ENCODE peak calls at places on chromosomes 7 and 10, in ten cellular contexts. D is astrocyte of the spinal cord; R is endothelial cell; W is cardiac fibroblast; I is fibroblast of lung; X is AG09319; L is colonic mucosa; N is CD8-positive, alpha-beta T cell; Q is HL-60; K is GM23338. E is an unnamed sample.

GRCh38 chr7:54563329-54563916 is 21.2 kb downstream of the VSTM2A start:
- DNase-seq in D (no peak), R (no peak), W (no peak), I (no peak), X (no peak), L (no peak), N (no peak), Q (no peak), K (no peak), E (no peak)

GRCh38 chr10:8061274-8062211 is 7.1 kb downstream of the GATA3 start:
- DNase-seq in D (no peak), R (no peak), W (no peak), I (peak; percentile 66), X (no peak), L (no peak), N (peak; percentile 72), Q (no peak), K (peak; percentile 55), E (no peak)

GRCh38 chr7:108592633-108593277 is 23.1 kb downstream of the DNAJB9 start:
- DNase-seq in D (no peak), R (no peak), W (peak; percentile 36), I (peak; percentile 12), X (no peak), L (no peak), N (no peak), Q (no peak), K (no peak), E (no peak)

GRCh38 chr7:106979551-106980357 is 64.8 kb upstream of the PRKAR2B start:
- DNase-seq in D (no peak), R (no peak), W (no peak), I (no peak), X (no peak), L (no peak), N (no peak), Q (no peak), K (peak; percentile 32), E (no peak)

GRCh38 chr7:2978403-2978802 is 65.3 kb downstream of the CARD11 start:
- DNase-seq in D (no peak), R (no peak), W (no peak), I (peak; percentile 3), X (no peak), L (peak; percentile 64), N (peak; percentile 79), Q (peak; percentile 61), K (peak; percentile 76), E (no peak)

GRCh38 chr7:103073989-103074518 is 542 bp downstream of the FBXL13 start:
- DNase-seq in D (no peak), R (peak; percentile 12), W (no peak), I (no peak), X (no peak), L (peak; percentile 50), N (no peak), Q (no peak), K (peak; percentile 39), E (no peak)

GRCh38 chr10:17276756-17277424 is 48.8 kb downstream of the VIM start:
- DNase-seq in D (no peak), R (no peak), W (no peak), I (no peak), X (no peak), L (no peak), N (no peak), Q (no peak), K (no peak), E (no peak)

GRCh38 chr10:112303528-112303927 is 20.3 kb downstream of the TECTB start:
- DNase-seq in D (no peak), R (no peak), W (no peak), I (no peak), X (no peak), L (no peak), N (no peak), Q (no peak), K (no peak), E (no peak)

GRCh38 chr7:55249332-55249731 is 115.8 kb upstream of the LANCL2 start:
- DNase-seq in D (no peak), R (no peak), W (no peak), I (no peak), X (no peak), L (no peak), N (no peak), Q (no peak), K (no peak), E (no peak)

GRCh38 chr7:28433604-28434254 is 21.4 kb downstream of the CREB5 start:
- DNase-seq in D (peak; percentile 43), R (no peak), W (peak; percentile 46), I (peak; percentile 59), X (no peak), L (peak; percentile 22), N (no peak), Q (no peak), K (peak; percentile 94), E (no peak)

GRCh38 chr10:28256776-28257175 is 46.1 kb downstream of the MPP7 start:
- DNase-seq in D (peak; percentile 16), R (no peak), W (no peak), I (peak; percentile 77), X (no peak), L (no peak), N (no peak), Q (no peak), K (no peak), E (no peak)

GRCh38 chr7:100688593-100688860 is 5.5 kb downstream of the GIGYF1 start:
- DNase-seq in D (no peak), R (no peak), W (no peak), I (no peak), X (no peak), L (no peak), N (no peak), Q (no peak), K (no peak), E (no peak)

GRCh38 chr10:6342091-6342490 is 139.4 kb downstream of the PFKFB3 start:
- DNase-seq in D (no peak), R (no peak), W (no peak), I (no peak), X (no peak), L (no peak), N (no peak), Q (no peak), K (no peak), E (no peak)

GRCh38 chr10:47298730-47299129 is 1.3 kb upstream of the GDF10 start:
- DNase-seq in D (no peak), R (no peak), W (no peak), I (no peak), X (no peak), L (no peak), N (no peak), Q (no peak), K (no peak), E (no peak)

GRCh38 chr10:69860290-69860689 is 58.6 kb downstream of the COL13A1 start:
- DNase-seq in D (no peak), R (no peak), W (no peak), I (no peak), X (no peak), L (no peak), N (no peak), Q (no peak), K (no peak), E (no peak)
- TF ChIP-seq CTCF in D (no peak), R (no peak), W (no peak), I (no peak), X (no peak), L (no peak), N (no peak), Q (no peak), K (peak; percentile 38), E (no peak)

GRCh38 chr7:73742338-73742752 is 3.7 kb upstream of the ABHD11 start:
- DNase-seq in D (no peak), R (no peak), W (no peak), I (no peak), X (no peak), L (peak; percentile 59), N (no peak), Q (no peak), K (peak; percentile 95), E (no peak)

GRCh38 chr7:73740212-73740611 is 1.6 kb upstream of the ABHD11 start:
- DNase-seq in D (no peak), R (no peak), W (no peak), I (no peak), X (no peak), L (no peak), N (no peak), Q (no peak), K (no peak), E (no peak)

GRCh38 chr7:73741600-73741999 is 3.0 kb upstream of the ABHD11 start:
- DNase-seq in D (no peak), R (no peak), W (no peak), I (no peak), X (no peak), L (no peak), N (no peak), Q (no peak), K (peak; percentile 81), E (no peak)

GRCh38 chr7:73740771-73741170 is 2.2 kb upstream of the ABHD11 start:
- DNase-seq in D (no peak), R (no peak), W (no peak), I (no peak), X (no peak), L (no peak), N (no peak), Q (no peak), K (peak; percentile 72), E (no peak)

GRCh38 chr7:73742753-73743641 is 4.4 kb upstream of the ABHD11 start:
- DNase-seq in D (peak; percentile 20), R (peak; percentile 64), W (peak; percentile 23), I (no peak), X (no peak), L (peak; percentile 99), N (no peak), Q (no peak), K (peak; percentile 98), E (no peak)
- TF ChIP-seq CTCF in D (no peak), R (no peak), W (no peak), I (no peak), X (no peak), L (no peak), N (no peak), Q (no peak), K (peak; percentile 29), E (no peak)

GRCh38 chr7:19491371-19491770 is 217.5 kb downstream of the POLR1F start:
- DNase-seq in D (no peak), R (no peak), W (no peak), I (no peak), X (no peak), L (no peak), N (no peak), Q (no peak), K (peak; percentile 5), E (no peak)

GRCh38 chr7:19488056-19488455 is 220.8 kb downstream of the POLR1F start:
- DNase-seq in D (no peak), R (no peak), W (no peak), I (no peak), X (no peak), L (no peak), N (no peak), Q (no peak), K (no peak), E (no peak)

GRCh38 chr7:19489162-19489820 is 219.5 kb downstream of the POLR1F start:
- DNase-seq in D (no peak), R (no peak), W (no peak), I (no peak), X (no peak), L (no peak), N (no peak), Q (no peak), K (no peak), E (no peak)

GRCh38 chr7:19491821-19492452 is 216.9 kb downstream of the POLR1F start:
- DNase-seq in D (peak; percentile 47), R (no peak), W (peak; percentile 66), I (peak; percentile 36), X (peak; percentile 4), L (no peak), N (no peak), Q (no peak), K (peak; percentile 61), E (no peak)
- TF ChIP-seq CTCF in D (peak; percentile 62), R (peak; percentile 80), W (peak; percentile 63), I (peak; percentile 36), X (peak; percentile 66), L (no peak), N (peak; percentile 24), Q (peak; percentile 23), K (peak; percentile 56), E (peak; percentile 53)

GRCh38 chr7:90708841-90709317 is 112.8 kb downstream of the CDK14 start:
- DNase-seq in D (no peak), R (peak; percentile 59), W (no peak), I (peak; percentile 32), X (no peak), L (peak; percentile 63), N (no peak), Q (peak; percentile 28), K (peak; percentile 93), E (no peak)
- TF ChIP-seq CTCF in D (peak; percentile 64), R (peak; percentile 77), W (peak; percentile 68), I (peak; percentile 21), X (peak; percentile 33), L (peak; percentile 63), N (no peak), Q (no peak), K (peak; percentile 91), E (peak; percentile 51)

E was measured in CD14-positive monocyte.